ENCODE peak calls at places on chromosomes 12 and 14, in nine cellular contexts. I is ovary, A is osteocyte, S is mesothelial cell of epicardium, U is endodermal cell, Y is GM10248, G is thyroid gland, Z is NB4, P is RWPE1. Q is an unnamed sample.

GRCh38 chr12:6799147-6799546 is 9.8 kb downstream of the CD4 start:
- DNase-seq in I (no peak), A (no peak), S (no peak), U (no peak), Y (no peak), G (no peak), Z (no peak), P (no peak), Q (no peak)

GRCh38 chr12:73374360-73374759 is 1102.2 kb downstream of the TRHDE start:
- DNase-seq in I (no peak), A (no peak), S (no peak), U (no peak), Y (no peak), G (no peak), Z (no peak), P (no peak), Q (no peak)

GRCh38 chr12:124352839-124353238 is 57.9 kb downstream of the RFLNA start:
- DNase-seq in I (no peak), A (no peak), S (no peak), U (no peak), Y (no peak), G (no peak), Z (no peak), P (no peak), Q (no peak)

GRCh38 chr12:44588651-44589050 is 287.5 kb downstream of the NELL2 start:
- DNase-seq in I (no peak), A (no peak), S (no peak), U (no peak), Y (no peak), G (no peak), Z (no peak), P (no peak), Q (no peak)

GRCh38 chr12:87931764-87932163 is 97.4 kb downstream of the C12orf50 start:
- DNase-seq in I (no peak), A (no peak), S (no peak), U (no peak), Y (no peak), G (no peak), Z (no peak), P (no peak), Q (no peak)

GRCh38 chr12:87094356-87094755 is 838.2 kb upstream of the MGAT4C start:
- DNase-seq in I (no peak), A (no peak), S (no peak), U (no peak), Y (no peak), G (no peak), Z (no peak), P (no peak), Q (no peak)

GRCh38 chr12:28568083-28568482 is 377.8 kb downstream of the CCDC91 start:
- DNase-seq in I (no peak), A (no peak), S (no peak), U (no peak), Y (no peak), G (no peak), Z (no peak), P (peak), Q (no peak)

GRCh38 chr14:57848786-57849185 is 17.1 kb downstream of the SLC35F4 start:
- DNase-seq in I (no peak), A (no peak), S (no peak), U (no peak), Y (no peak), G (no peak), Z (no peak), P (no peak), Q (no peak)

GRCh38 chr12:57603758-57604453 is 718 bp upstream of the DTX3 start:
- DNase-seq in I (peak), A (no peak), S (no peak), U (peak), Y (no peak), G (peak), Z (no peak), P (no peak), Q (no peak)

GRCh38 chr14:82075566-82075965 is 541.9 kb upstream of the SEL1L start:
- DNase-seq in I (no peak), A (no peak), S (peak), U (peak), Y (peak), G (peak), Z (peak), P (peak), Q (peak)

GRCh38 chr14:78048120-78048519 is 122.1 kb upstream of the NRXN3 start:
- DNase-seq in I (no peak), A (peak), S (no peak), U (no peak), Y (no peak), G (no peak), Z (no peak), P (no peak), Q (no peak)

GRCh38 chr12:8681129-8681902 is 16.5 kb upstream of the RIMKLB start:
- DNase-seq in I (no peak), A (no peak), S (no peak), U (peak), Y (no peak), G (no peak), Z (no peak), P (peak), Q (no peak)

GRCh38 chr14:36579573-36580140 is 2.8 kb downstream of the NKX2-8 start:
- DNase-seq in I (no peak), A (no peak), S (no peak), U (peak), Y (no peak), G (no peak), Z (no peak), P (no peak), Q (no peak)
- TF ChIP-seq CTCF in I (no peak), A (no peak), S (no peak), U (no peak), Y (no peak), G (no peak), Z (no peak), P (no peak), Q (no peak)

GRCh38 chr14:61923348-61923747 is 161.1 kb downstream of the SNAPC1 start:
- DNase-seq in I (no peak), A (no peak), S (no peak), U (no peak), Y (no peak), G (no peak), Z (peak), P (no peak), Q (no peak)
- TF ChIP-seq CTCF in I (no peak), A (peak), S (no peak), U (peak), Y (peak), G (no peak), Z (no peak), P (peak), Q (peak)

GRCh38 chr12:120873231-120873630 is 30.9 kb downstream of the SPPL3 start:
- DNase-seq in I (no peak), A (no peak), S (no peak), U (no peak), Y (no peak), G (no peak), Z (no peak), P (no peak), Q (no peak)
- TF ChIP-seq CTCF in I (no peak), A (no peak), S (no peak), U (no peak), Y (no peak), G (no peak), Z (no peak), P (no peak), Q (no peak)

GRCh38 chr12:128190052-128190451 is 76.9 kb upstream of the TMEM132C start:
- DNase-seq in I (no peak), A (no peak), S (no peak), U (no peak), Y (no peak), G (no peak), Z (no peak), P (no peak), Q (no peak)

GRCh38 chr12:128191380-128191779 is 75.6 kb upstream of the TMEM132C start:
- DNase-seq in I (no peak), A (no peak), S (no peak), U (peak), Y (no peak), G (no peak), Z (no peak), P (no peak), Q (no peak)

GRCh38 chr12:128190614-128191013 is 76.4 kb upstream of the TMEM132C start:
- DNase-seq in I (no peak), A (no peak), S (peak), U (peak), Y (no peak), G (no peak), Z (no peak), P (no peak), Q (peak)
- TF ChIP-seq CTCF in I (no peak), A (no peak), S (peak), U (peak), Y (no peak), G (no peak), Z (no peak), P (no peak), Q (peak)

GRCh38 chr12:15154108-15154507 is 67.1 kb downstream of the RERG start:
- DNase-seq in I (no peak), A (no peak), S (no peak), U (no peak), Y (no peak), G (no peak), Z (no peak), P (no peak), Q (no peak)

GRCh38 chr12:15152864-15153263 is 68.4 kb downstream of the RERG start:
- DNase-seq in I (no peak), A (no peak), S (no peak), U (no peak), Y (no peak), G (no peak), Z (no peak), P (peak), Q (no peak)

GRCh38 chr12:15155271-15155670 is 65.9 kb downstream of the RERG start:
- DNase-seq in I (no peak), A (no peak), S (no peak), U (no peak), Y (no peak), G (no peak), Z (no peak), P (peak), Q (no peak)

GRCh38 chr12:15151141-15152091 is 69.8 kb downstream of the RERG start:
- DNase-seq in I (peak), A (no peak), S (no peak), U (no peak), Y (no peak), G (no peak), Z (peak), P (peak), Q (no peak)

DNA sequence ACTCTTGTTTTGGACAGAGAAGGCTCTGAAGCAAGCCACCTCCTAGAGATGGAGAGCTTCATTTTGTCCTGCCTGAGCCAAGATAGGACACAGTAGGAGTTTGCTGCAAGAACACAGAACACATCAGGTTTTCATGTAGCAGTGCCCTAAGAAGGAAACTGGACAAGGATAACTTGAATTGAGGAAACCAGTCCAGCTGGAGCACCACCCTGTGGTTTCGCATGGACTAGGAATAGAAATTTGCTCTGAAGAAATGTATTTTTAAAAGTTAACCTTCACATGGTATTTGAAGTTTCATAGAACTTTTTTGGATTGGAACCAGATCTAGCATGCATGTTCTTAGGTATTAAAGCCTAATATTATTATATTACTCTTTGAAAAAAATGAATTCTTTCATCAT is 68.8 kb downstream of the RERG start:
- DNase-seq in I (peak), A (no peak), S (no peak), U (no peak), Y (no peak), G (no peak), Z (no peak), P (no peak), Q (no peak)
- TF ChIP-seq CTCF in I (peak), A (peak), S (no peak), U (peak), Y (no peak), G (no peak), Z (no peak), P (no peak), Q (peak)

GRCh38 chr12:113867258-113867657 is 98.9 kb downstream of the RBM19 start:
- DNase-seq in I (no peak), A (no peak), S (no peak), U (peak), Y (no peak), G (no peak), Z (no peak), P (peak), Q (no peak)
- TF ChIP-seq CTCF in I (no peak), A (peak), S (peak), U (peak), Y (no peak), G (no peak), Z (peak), P (no peak), Q (peak)

DNA sequence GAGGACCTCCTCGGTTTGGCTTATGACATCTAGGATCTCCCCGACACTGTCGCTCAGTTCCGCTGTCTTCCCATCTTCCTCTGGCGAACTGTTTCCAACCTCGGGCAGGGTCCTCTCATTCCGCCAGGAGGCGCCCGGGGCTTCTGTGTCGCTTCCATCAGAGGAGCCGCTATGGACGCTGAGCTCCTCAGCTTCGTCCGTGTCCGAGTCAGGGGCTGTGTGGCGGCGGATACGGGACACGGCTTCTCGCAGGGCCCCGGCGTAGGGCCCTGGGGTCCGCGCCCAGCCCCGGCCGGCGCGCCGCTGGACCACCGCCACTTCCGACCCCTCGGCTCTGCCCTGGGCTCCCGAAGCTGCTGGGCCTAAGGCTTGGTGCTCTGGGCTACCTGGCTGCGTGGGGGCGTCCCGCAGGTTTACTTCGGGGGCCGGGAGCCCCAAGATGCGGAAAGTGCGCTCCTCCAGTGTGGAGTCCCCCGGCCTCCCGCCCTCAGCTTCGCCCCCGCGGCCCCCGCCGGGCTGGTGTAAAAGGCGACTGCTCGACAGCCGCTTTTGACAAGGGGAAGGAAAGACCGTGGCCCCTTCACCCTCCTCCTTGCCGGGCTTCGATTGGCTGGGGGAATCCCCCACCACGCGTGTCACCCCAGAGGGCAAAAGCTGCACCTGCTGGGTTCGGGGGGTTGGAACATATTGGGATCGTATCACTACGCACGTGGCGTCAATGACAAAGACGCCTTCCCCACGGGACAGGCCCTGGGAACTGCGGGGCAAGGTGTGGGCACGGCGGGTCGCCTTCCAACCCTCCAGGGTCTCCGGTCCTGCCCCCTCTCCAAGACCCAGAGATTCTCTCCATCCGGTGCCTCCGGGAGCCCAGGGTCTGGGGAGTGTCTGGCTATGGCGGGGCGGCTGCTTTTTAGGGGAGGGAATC is 2.1 kb downstream of the DDN start:
- DNase-seq in I (peak), A (peak), S (peak), U (peak), Y (peak), G (peak), Z (peak), P (no peak), Q (peak)
- TF ChIP-seq CTCF in I (peak), A (peak), S (peak), U (peak), Y (peak), G (peak), Z (peak), P (peak), Q (peak)

Q was measured in progenitor cell of endocrine pancreas.